ENCODE peak calls at places on chromosomes 16 and 17, in seven cellular contexts. O is NCI-H460; T is HuH-7.5; G is stimulated activated CD8-positive, alpha-beta memory T cell treated with anti-CD3 and anti-CD28 coated beads, Interleukin-4, amount 100 ng/mL, for 1 hour; B is KBM-7; J is activated gamma-delta T cell treated with Interleukin-2 at 50 U/mL for 16 hours; E is fibroblast of mammary gland. S is an unnamed sample.

GRCh38 chr17:49963277-49963625 is 5.7 kb upstream of the DLX4 start:
- DNase-seq in O (no peak), T (no peak), G (no peak), B (no peak), J (no peak), E (no peak), S (no peak)

GRCh38 chr16:83743241-83743640 is 64.5 kb upstream of the HSBP1 start:
- DNase-seq in O (no peak), T (no peak), G (no peak), B (no peak), J (no peak), E (no peak), S (no peak)

GRCh38 chr16:14007460-14007859 is 63.7 kb upstream of the MRTFB start:
- DNase-seq in O (peak; percentile 69), T (no peak), G (no peak), B (no peak), J (no peak), E (peak; percentile 95), S (no peak)

GRCh38 chr17:6496116-6496481 is 51.8 kb downstream of the PIMREG start:
- DNase-seq in O (no peak), T (no peak), G (no peak), B (peak; percentile 59), J (no peak), E (no peak), S (no peak)

GRCh38 chr16:55588799-55589198 is 22.3 kb downstream of the CAPNS2 start:
- DNase-seq in O (no peak), T (no peak), G (no peak), B (no peak), J (no peak), E (no peak), S (no peak)

GRCh38 chr16:75074920-75075687 is 41.5 kb downstream of the LDHD start:
- DNase-seq in O (no peak), T (no peak), G (peak; percentile 63), B (peak; percentile 99), J (peak; percentile 87), E (no peak), S (peak; percentile 52)

GRCh38 chr16:90044111-90044551 is 24.9 kb upstream of the DBNDD1 start:
- DNase-seq in O (no peak), T (peak; percentile 61), G (no peak), B (no peak), J (no peak), E (no peak), S (no peak)

GRCh38 chr17:48624544-48625501 is 1.3 kb downstream of the HOXB9 start:
- DNase-seq in O (no peak), T (no peak), G (no peak), B (no peak), J (no peak), E (no peak), S (no peak)

GRCh38 chr16:813204-813915 is 12.8 kb upstream of the GNG13 start:
- DNase-seq in O (peak; percentile 24), T (peak; percentile 66), G (peak; percentile 18), B (peak; percentile 45), J (peak; percentile 45), E (peak; percentile 20), S (no peak)

GRCh38 chr17:79811036-79811887 is 14.4 kb upstream of the CBX8 start:
- DNase-seq in O (no peak), T (peak; percentile 94), G (no peak), B (peak; percentile 75), J (no peak), E (no peak), S (no peak)

GRCh38 chr17:7579001-7579838 is at the start of gene CD68:
- DNase-seq in O (peak; percentile 93), T (no peak), G (no peak), B (peak; percentile 93), J (peak; percentile 46), E (peak; percentile 98), S (peak; percentile 96)

GRCh38 chr16:13181432-13181831 is 280.0 kb downstream of the SHISA9 start:
- DNase-seq in O (no peak), T (no peak), G (no peak), B (no peak), J (no peak), E (no peak), S (no peak)

GRCh38 chr16:3581392-3581791 is 4.2 kb upstream of the NLRC3 start:
- DNase-seq in O (no peak), T (no peak), G (no peak), B (no peak), J (no peak), E (no peak), S (no peak)

GRCh38 chr17:75485688-75486087 is 29.3 kb downstream of the TMEM94 start:
- DNase-seq in O (no peak), T (no peak), G (no peak), B (no peak), J (no peak), E (no peak), S (no peak)

GRCh38 chr17:64627797-64628196 is 34.3 kb downstream of the SMURF2 start:
- DNase-seq in O (no peak), T (no peak), G (no peak), B (no peak), J (no peak), E (no peak), S (no peak)

GRCh38 chr17:44610331-44610730 is 45.9 kb upstream of the MEIOC start:
- DNase-seq in O (no peak), T (no peak), G (no peak), B (no peak), J (no peak), E (no peak), S (no peak)

S was measured in SIG-M5.